ENCODE peak calls at places on chromosomes 2 and 18, in four cellular contexts. I is activated naive CD8-positive, alpha-beta T cell treated with anti-CD3 and anti-CD28 coated beads, Interleukin-2, amount 10 ng/mL, durations not matched to agents 7 days and 5 days; A is CD8-positive, alpha-beta memory T cell; E is activated gamma-delta T cell treated with Interleukin-2 at 50 U/mL for 16 hours. S is an unnamed sample.

GRCh38 chr2:222869252-222869560 is 8.4 kb downstream of the ACSL3 start:
- DNase-seq in I (no peak), E (no peak), A (no peak), S (no peak)

GRCh38 chr2:97993926-97994325 is 1.8 kb downstream of the TMEM131 start:
- DNase-seq in E (no peak), I (no peak), A (no peak), S (no peak)

GRCh38 chr18:72995558-72995957 is 127.8 kb upstream of the NETO1 start:
- DNase-seq in E (no peak), I (no peak), A (no peak), S (no peak)

GRCh38 chr2:138058427-138058826 is 94.2 kb downstream of the HNMT start:
- DNase-seq in A (no peak), E (no peak), I (no peak), S (no peak)

GRCh38 chr18:58254873-58255511 is 211.0 kb downstream of the NEDD4L start:
- DNase-seq in I (no peak), E (no peak), A (no peak), S (no peak)

GRCh38 chr2:70779911-70780580 is 10.4 kb downstream of the FIGLA start:
- DNase-seq in E (no peak), I (no peak), A (no peak), S (no peak)

GRCh38 chr18:27223570-27224340 is 38.6 kb upstream of the CHST9 start:
- DNase-seq in I (no peak), E (no peak), A (no peak), S (no peak)

GRCh38 chr2:33420726-33421125 is 55.7 kb upstream of the RASGRP3 start:
- DNase-seq in E (no peak), A (no peak), I (no peak), S (no peak)

GRCh38 chr2:241739177-241739576 is 4.7 kb downstream of the D2HGDH start:
- DNase-seq in A (no peak), I (no peak), E (no peak), S (no peak)

GRCh38 chr18:78526923-78527775 is 452.5 kb upstream of the SALL3 start:
- DNase-seq in A (no peak), I (no peak), E (no peak), S (no peak)

GRCh38 chr2:235449568-235449967 is 44.3 kb upstream of the AGAP1 start:
- DNase-seq in E (no peak), I (no peak), A (no peak), S (no peak)

GRCh38 chr18:12862467-12862866 is 21.6 kb downstream of the PTPN2 start:
- DNase-seq in A (no peak), I (no peak), E (no peak), S (no peak)

GRCh38 chr2:149527998-149528775 is 59.4 kb downstream of the MMADHC start:
- DNase-seq in I (no peak), E (no peak), A (no peak), S (no peak)

GRCh38 chr2:237256845-237257244 is 157.1 kb downstream of the COL6A3 start:
- DNase-seq in I (no peak), E (no peak), A (no peak), S (no peak)

GRCh38 chr2:241356871-241357260 is 781 bp downstream of the FARP2 start:
- DNase-seq in I (no peak), A (no peak), E (no peak), S (no peak)

GRCh38 chr2:224802407-224802806 is 86.2 kb upstream of the CCDC195 start:
- DNase-seq in I (no peak), A (no peak), E (no peak), S (no peak)

GRCh38 chr18:2040279-2040678 is 531.0 kb downstream of the METTL4 start:
- DNase-seq in E (no peak), A (no peak), I (no peak), S (no peak)

GRCh38 chr18:49609416-49610284 is 47.8 kb downstream of the LIPG start:
- DNase-seq in I (no peak), A (no peak), E (no peak), S (no peak)

GRCh38 chr2:113175736-113176695 is 2.2 kb downstream of the PSD4 start:
- DNase-seq in A (no peak), I (no peak), E (peak; percentile 54), S (no peak)

GRCh38 chr18:74669136-74669798 is 71.6 kb downstream of the ZNF407 start:
- DNase-seq in I (no peak), E (no peak), A (no peak), S (no peak)

GRCh38 chr18:59748628-59749360 is 51.6 kb upstream of the CCBE1 start:
- DNase-seq in I (no peak), A (no peak), E (no peak), S (no peak)

GRCh38 chr18:46424898-46425297 is 232.1 kb downstream of the LOXHD1 start:
- DNase-seq in A (no peak), E (no peak), I (no peak), S (no peak)

GRCh38 chr2:43995733-43996533 is at the start of gene LRPPRC:
- DNase-seq in E (peak; percentile 88), A (peak; percentile 92), I (peak; percentile 83), S (peak; percentile 86)

GRCh38 chr18:9779630-9780029 is 71.5 kb downstream of the RAB31 start:
- DNase-seq in A (no peak), E (no peak), I (no peak), S (no peak)

GRCh38 chr2:88857274-88857741 is 165.8 kb downstream of the RPIA start:
- DNase-seq in A (no peak), I (no peak), E (no peak), S (no peak)

GRCh38 chr18:50662177-50662576 is 102.3 kb downstream of the MAPK4 start:
- DNase-seq in I (no peak), E (no peak), A (no peak), S (no peak)

GRCh38 chr2:10220516-10221391 is 82.0 kb upstream of the HPCAL1 start:
- DNase-seq in I (no peak), A (no peak), E (no peak), S (no peak)

GRCh38 chr2:225073198-225073597 is 30.9 kb upstream of the DOCK10 start:
- DNase-seq in A (no peak), I (no peak), E (no peak), S (no peak)

S was measured in T-helper 2 cell.